ENCODE peak calls at places on chromosomes 12 and 14, in six cellular contexts. B, G, V, E, F and R are unnamed samples.

GRCh38 chr14:89720741-89721315 is 233.7 kb downstream of the EFCAB11 start:
- DNase-seq in B (no peak), V (peak), G (no peak), E (no peak), F (no peak), R (peak)

GRCh38 chr12:49706351-49707126 is 666 bp downstream of the FMNL3 start:
- DNase-seq in B (peak), V (no peak), G (no peak), E (no peak), F (peak), R (peak)

GRCh38 chr12:120276734-120277133 is 11.2 kb upstream of the PXN start:
- DNase-seq in B (no peak), G (peak), F (no peak), E (no peak), V (no peak), R (no peak)

GRCh38 chr12:7154901-7155470 is 24.8 kb downstream of the CLSTN3 start:
- DNase-seq in B (no peak), F (no peak), G (no peak), E (no peak), V (no peak), R (no peak)

GRCh38 chr12:27434673-27435565 is 11.6 kb upstream of the SMCO2 start:
- DNase-seq in F (peak), E (peak), V (no peak), B (peak), G (no peak), R (peak)

GRCh38 chr12:59895161-59895785 is 299.4 kb downstream of the SLC16A7 start:
- DNase-seq in B (no peak), E (no peak), G (no peak), F (no peak), V (no peak), R (no peak)

GRCh38 chr12:1882850-1883470 is 35.5 kb downstream of the CACNA2D4 start:
- DNase-seq in V (no peak), F (no peak), G (no peak), B (no peak), E (no peak), R (peak)

GRCh38 chr12:14771651-14772137 is 31.6 kb downstream of the WBP11 start:
- DNase-seq in V (peak), B (no peak), G (no peak), E (no peak), F (no peak), R (peak)

GRCh38 chr12:12533238-12533829 is 29.3 kb downstream of the DUSP16 start:
- DNase-seq in E (no peak), B (no peak), F (peak), G (peak), V (no peak), R (no peak)

GRCh38 chr12:104458645-104459555 is 2.2 kb downstream of the CHST11 start:
- DNase-seq in F (no peak), G (no peak), V (no peak), E (peak), B (peak), R (peak)
- TF ChIP-seq CTCF in F (no peak), G (no peak), V (no peak), E (no peak), B (no peak), R (no peak)

GRCh38 chr14:105050551-105050897 is 14.7 kb downstream of the GPR132 start:
- DNase-seq in V (no peak), E (no peak), B (no peak), F (peak), G (peak), R (no peak)
- TF ChIP-seq MYC in V (no peak), E (no peak), B (no peak), F (peak), G (no peak), R (no peak)

GRCh38 chr12:107992016-107992415 is 137.1 kb upstream of the WSCD2 start:
- DNase-seq in B (no peak), G (no peak), V (no peak), E (no peak), F (no peak), R (no peak)

GRCh38 chr12:107990325-107990724 is 138.8 kb upstream of the WSCD2 start:
- DNase-seq in V (no peak), F (peak), E (peak), G (peak), B (peak), R (peak)

GRCh38 chr12:107998863-107999262 is 130.2 kb upstream of the WSCD2 start:
- DNase-seq in F (no peak), E (no peak), G (no peak), B (no peak), V (no peak), R (no peak)

DNA sequence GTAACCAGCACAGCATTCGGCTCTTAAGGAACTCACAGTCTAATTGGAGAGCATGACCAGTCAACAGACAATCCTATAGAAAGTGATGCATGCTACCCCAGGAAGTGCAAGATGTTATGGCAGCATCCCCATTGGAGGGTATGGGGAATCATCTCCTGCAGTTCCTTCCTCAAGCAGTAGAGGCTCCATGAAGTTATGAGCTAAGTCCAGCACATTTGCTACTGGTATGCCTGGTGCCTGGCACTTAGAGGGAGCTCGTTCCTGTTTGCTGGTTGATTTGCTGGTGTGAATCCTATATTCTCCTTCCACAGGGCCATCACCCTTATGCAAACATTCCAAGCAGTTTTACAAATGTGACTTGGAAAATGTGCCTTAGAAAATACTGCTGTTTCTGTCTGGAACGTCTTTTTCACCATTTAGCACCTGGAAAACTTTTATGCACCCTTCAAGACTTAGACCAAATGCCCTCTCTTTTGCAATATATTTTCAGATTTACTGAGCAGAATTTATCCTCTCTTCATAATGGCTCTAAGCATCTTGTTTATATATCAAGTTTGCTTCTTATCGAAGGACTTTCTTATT is 136.1 kb upstream of the WSCD2 start:
- DNase-seq in E (peak), G (peak), V (peak), F (peak), B (peak), R (peak)
- TF ChIP-seq CTCF in E (peak), G (peak), V (peak), F (peak), B (peak), R (peak)

DNA sequence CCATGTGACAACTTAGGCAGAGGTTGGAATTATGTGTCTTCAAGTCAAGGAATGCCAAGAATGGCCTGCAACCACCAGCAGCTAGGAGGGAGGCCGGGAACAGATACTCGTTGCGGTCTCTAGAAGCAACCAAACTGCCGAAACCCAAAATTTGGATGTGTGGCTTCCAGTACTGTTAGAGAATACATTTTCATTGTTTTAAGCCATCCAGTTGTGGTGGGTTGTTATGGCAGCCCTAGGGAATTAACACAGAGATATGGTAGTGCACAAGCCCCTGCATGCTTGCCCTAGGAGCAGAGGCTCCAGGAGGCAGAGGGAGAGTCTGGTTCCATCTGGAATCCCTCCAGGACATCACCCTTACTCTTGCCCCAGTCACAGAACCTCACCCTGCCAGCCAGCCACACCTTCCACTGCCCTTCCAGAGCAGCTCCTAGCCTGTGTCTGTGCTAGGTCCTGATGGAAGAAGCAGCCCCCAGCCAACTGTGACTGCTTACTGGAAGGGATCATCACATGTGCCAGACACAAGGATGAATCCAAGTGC is 19.5 kb downstream of the PITPNM2 start:
- DNase-seq in F (no peak), E (no peak), B (no peak), G (no peak), V (no peak), R (no peak)
- TF ChIP-seq MYC in F (no peak), E (no peak), B (no peak), G (no peak), V (no peak), R (no peak)

GRCh38 chr12:71371132-71371531 is 68.5 kb upstream of the LGR5 start:
- DNase-seq in V (no peak), B (no peak), G (peak), E (no peak), F (peak), R (peak)
- TF ChIP-seq CTCF in V (no peak), B (no peak), G (peak), E (no peak), F (peak), R (no peak)

DNA sequence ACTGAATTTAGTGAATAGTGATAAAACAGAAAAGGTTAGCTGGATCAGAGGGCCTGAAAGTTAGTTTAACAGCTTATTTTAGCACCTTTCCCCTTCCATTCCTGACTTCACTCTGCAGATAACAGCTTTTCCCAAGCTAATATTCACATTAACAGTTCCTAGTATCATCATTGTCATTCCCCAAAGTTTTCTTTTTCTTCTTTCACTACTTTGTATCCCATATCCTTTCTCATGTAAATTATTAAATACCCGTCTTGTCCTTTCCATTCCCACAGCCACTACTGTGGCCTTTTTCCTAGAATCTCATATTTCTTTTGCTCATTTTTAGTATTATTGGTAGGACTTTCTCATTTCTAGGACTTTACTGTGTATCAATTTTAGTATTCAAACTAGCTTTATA is 70.5 kb downstream of the SCFD1 start:
- DNase-seq in F (no peak), V (no peak), B (no peak), G (no peak), E (no peak), R (no peak)
- TF ChIP-seq MYC in F (no peak), V (no peak), B (no peak), G (no peak), E (no peak), R (no peak)

GRCh38 chr14:21093769-21094681 is 4.4 kb downstream of the ZNF219 start:
- DNase-seq in G (no peak), B (no peak), F (no peak), E (no peak), V (no peak), R (no peak)
- TF ChIP-seq CTCF in G (no peak), B (no peak), F (no peak), E (no peak), V (peak), R (no peak)